ENCODE peak calls at places on chromosomes 16 and 17, in six cellular contexts. D is IMR-90; Q is NCI-H2081; B is NCI-H2107; J is activated CD8-positive, alpha-beta T cell treated with anti-CD3 and anti-CD28 coated beads, Interleukin-2, amount 10 ng/mL, durations not matched to agents 7 days and 5 days; I is cardiac fibroblast. P is an unnamed sample.

GRCh38 chr17:80861892-80862291 is 129.7 kb upstream of the CHMP6 start:
- DNase-seq in B (no peak), D (peak; percentile 30), Q (no peak), I (peak; percentile 30), J (peak; percentile 71), P (no peak)

GRCh38 chr16:87850009-87851006 is 19.0 kb downstream of the SLC7A5 start:
- DNase-seq in J (peak; percentile 84), Q (peak; percentile 30), I (peak; percentile 58), B (no peak), D (peak; percentile 31), P (no peak)

GRCh38 chr17:38967290-38967738 is at the start of gene FBXO47:
- DNase-seq in I (peak; percentile 92), J (peak; percentile 91), Q (peak; percentile 25), B (no peak), D (peak; percentile 38), P (no peak)

GRCh38 chr17:28193241-28193640 is 125.8 kb upstream of the TMEM97 start:
- DNase-seq in B (no peak), D (no peak), J (no peak), I (peak; percentile 10), Q (no peak), P (peak; percentile 43)

GRCh38 chr17:17411692-17412091 is 65.1 kb upstream of the MED9 start:
- DNase-seq in J (no peak), I (no peak), Q (no peak), B (no peak), D (no peak), P (no peak)

GRCh38 chr16:50946606-50947005 is 204.5 kb downstream of the SALL1 start:
- DNase-seq in J (no peak), D (no peak), I (no peak), B (no peak), Q (no peak), P (no peak)

GRCh38 chr16:13138528-13138927 is 237.1 kb downstream of the SHISA9 start:
- DNase-seq in J (no peak), Q (no peak), D (no peak), B (no peak), I (no peak), P (no peak)

GRCh38 chr17:80330276-80330675 is 69.6 kb downstream of the RNF213 start:
- DNase-seq in D (no peak), J (no peak), Q (no peak), B (no peak), I (no peak), P (no peak)

GRCh38 chr17:68812876-68813584 is 142.2 kb downstream of the ABCA8 start:
- DNase-seq in I (peak; percentile 23), D (no peak), B (no peak), J (no peak), Q (no peak), P (peak; percentile 6)

GRCh38 chr17:36024440-36024839 is 6.7 kb upstream of the CCL23 start:
- DNase-seq in Q (no peak), D (no peak), B (no peak), I (no peak), J (no peak), P (no peak)

GRCh38 chr17:7408341-7408740 is 696 bp downstream of the NLGN2 start:
- DNase-seq in Q (no peak), D (no peak), J (peak; percentile 43), I (no peak), B (no peak), P (no peak)

GRCh38 chr17:50064253-50064991 is 8.5 kb downstream of the ITGA3 start:
- DNase-seq in Q (no peak), J (no peak), D (peak; percentile 97), B (no peak), I (peak; percentile 94), P (no peak)

P was measured in GDM1.